ENCODE peak calls at places on chromosome 3, in six cellular contexts. I, S, V, Y, D and C are unnamed samples.

GRCh38 chr3:127456471-127457093 is 134.0 kb downstream of the TPRA1 start:
- DNase-seq in S (peak; percentile 85), V (peak; percentile 34), I (peak; percentile 18), Y (peak; percentile 66), D (peak; percentile 37), C (no peak)

GRCh38 chr3:159763466-159764210 is 225.0 kb upstream of the IL12A start:
- DNase-seq in S (peak; percentile 96), V (peak; percentile 78), Y (peak; percentile 50), I (peak; percentile 80), D (peak; percentile 86), C (peak; percentile 29)

GRCh38 chr3:156806698-156807097 is 19.5 kb upstream of the LEKR1 start:
- DNase-seq in Y (no peak), V (no peak), D (no peak), S (no peak), I (no peak), C (no peak)

GRCh38 chr3:97970131-97970530 is 2.1 kb downstream of the RIOX2 start:
- DNase-seq in D (no peak), Y (no peak), I (no peak), V (peak; percentile 22), S (no peak), C (no peak)

GRCh38 chr3:36366308-36366707 is 14.0 kb upstream of the STAC start:
- DNase-seq in D (no peak), S (no peak), V (no peak), I (no peak), Y (no peak), C (no peak)

GRCh38 chr3:23966308-23966707 is 21.2 kb downstream of the NR1D2 start:
- DNase-seq in Y (no peak), I (no peak), D (peak; percentile 88), V (peak; percentile 81), S (no peak), C (no peak)

GRCh38 chr3:72273615-72274014 is 488.7 kb upstream of the PROK2 start:
- DNase-seq in D (peak; percentile 78), S (peak; percentile 29), V (peak; percentile 68), Y (no peak), I (peak; percentile 37), C (no peak)

GRCh38 chr3:196519738-196520122 is 4.6 kb upstream of the SMCO1 start:
- DNase-seq in I (no peak), D (no peak), Y (no peak), S (no peak), V (no peak), C (no peak)

GRCh38 chr3:24396338-24396737 is 98.3 kb downstream of the THRB start:
- DNase-seq in Y (no peak), D (no peak), I (no peak), S (no peak), V (no peak), C (no peak)

GRCh38 chr3:69806735-69807438 is 67.6 kb downstream of the MITF start:
- DNase-seq in D (no peak), I (no peak), S (peak; percentile 81), Y (no peak), V (peak; percentile 45), C (no peak)

GRCh38 chr3:128316456-128316855 is 150.2 kb downstream of the DNAJB8 start:
- DNase-seq in Y (no peak), D (peak; percentile 45), S (no peak), I (no peak), V (peak; percentile 42), C (peak; percentile 10)

GRCh38 chr3:45670995-45671394 is 18.2 kb upstream of the SACM1L start:
- DNase-seq in Y (no peak), D (peak; percentile 87), I (no peak), S (no peak), V (peak; percentile 95), C (no peak)

GRCh38 chr3:66195347-66195783 is 25.4 kb upstream of the SLC25A26 start:
- DNase-seq in D (peak; percentile 48), Y (peak; percentile 78), I (peak; percentile 15), V (peak; percentile 63), S (peak; percentile 38), C (peak; percentile 20)